ENCODE peak calls at places on chromosomes 2 and 18, in four cellular contexts. One of them, this sample, is unnamed.

GRCh38 chr2:233764264-233764663 is 4.2 kb downstream of the UGT1A1 start:
- DNase-seq in cardiac muscle cell: peak; percentile 81
- DNase-seq in PC-3: peak; percentile 65
- DNase-seq in suprapubic skin: no peak
- DNase-seq in this sample: peak; percentile 80

GRCh38 chr2:238613610-238614009 is 186.9 kb downstream of the ASB1 start:
- DNase-seq in suprapubic skin: no peak
- DNase-seq in PC-3: no peak
- DNase-seq in cardiac muscle cell: no peak
- DNase-seq in this sample: no peak

GRCh38 chr2:121858406-121858805 is 103.0 kb downstream of the TSN start:
- DNase-seq in suprapubic skin: no peak
- DNase-seq in cardiac muscle cell: no peak
- DNase-seq in PC-3: peak; percentile 15
- DNase-seq in this sample: no peak

GRCh38 chr2:112690853-112691390 is 29.9 kb upstream of the NT5DC4 start:
- DNase-seq in cardiac muscle cell: peak; percentile 70
- DNase-seq in suprapubic skin: peak; percentile 85
- DNase-seq in PC-3: peak; percentile 71
- DNase-seq in this sample: peak; percentile 44

GRCh38 chr2:48714240-48714639 is 41.3 kb downstream of the LHCGR start:
- DNase-seq in suprapubic skin: no peak
- DNase-seq in PC-3: no peak
- DNase-seq in cardiac muscle cell: peak; percentile 75
- DNase-seq in this sample: no peak

GRCh38 chr2:120988741-120989555 is 253.3 kb downstream of the GLI2 start:
- DNase-seq in cardiac muscle cell: no peak
- DNase-seq in PC-3: no peak
- DNase-seq in suprapubic skin: no peak
- DNase-seq in this sample: no peak

GRCh38 chr2:43087413-43087812 is 139.0 kb downstream of the ZFP36L2 start:
- DNase-seq in PC-3: no peak
- DNase-seq in cardiac muscle cell: no peak
- DNase-seq in suprapubic skin: no peak
- DNase-seq in this sample: no peak

GRCh38 chr2:70643715-70644114 is 90.1 kb upstream of the TGFA start:
- DNase-seq in cardiac muscle cell: peak; percentile 14
- DNase-seq in suprapubic skin: no peak
- DNase-seq in PC-3: peak; percentile 71
- DNase-seq in this sample: peak; percentile 19

GRCh38 chr2:176171331-176172006 is 14.4 kb downstream of the HOXD3 start:
- DNase-seq in cardiac muscle cell: no peak
- DNase-seq in PC-3: no peak
- DNase-seq in suprapubic skin: no peak
- DNase-seq in this sample: no peak
- H3K4me3 ChIP-seq in cardiac muscle cell: peak overlapping the region; percentile 10
- H3K4me3 ChIP-seq in PC-3: no peak overlapping the region
- H3K4me3 ChIP-seq in suprapubic skin: no peak overlapping the region
- H3K4me3 ChIP-seq in this sample: no peak overlapping the region

DNA sequence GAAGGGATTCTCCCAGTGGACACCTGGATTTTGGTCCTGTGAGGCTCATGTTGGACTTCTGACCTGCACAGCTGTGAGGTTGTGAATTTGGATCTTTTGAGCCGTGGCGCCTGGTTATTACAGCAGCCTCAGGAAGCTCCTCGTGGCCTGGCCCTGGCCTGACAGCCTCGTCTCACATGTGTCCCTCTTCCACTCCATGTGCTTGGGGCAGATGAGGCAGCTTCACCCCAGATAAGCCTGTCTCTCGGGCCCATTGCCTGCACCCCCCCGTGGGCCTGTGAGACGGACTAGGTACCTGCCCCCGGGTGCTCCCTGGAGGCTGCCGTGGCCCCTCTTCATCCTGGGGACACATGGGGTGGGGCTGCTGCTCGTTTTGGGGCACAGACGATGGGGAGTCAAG is 51.2 kb downstream of the CTDP1 start:
- DNase-seq in cardiac muscle cell: no peak
- DNase-seq in PC-3: no peak
- DNase-seq in suprapubic skin: no peak
- DNase-seq in this sample: no peak
- H3K9me3 ChIP-seq in cardiac muscle cell: no peaks in the 10 kb centered on the region
- H3K9me3 ChIP-seq in PC-3: no peaks in the 10 kb centered on the region
- H3K9me3 ChIP-seq in suprapubic skin: peaks cover 21% of the 10 kb centered on the region
- H3K9me3 ChIP-seq in this sample: no peaks in the 10 kb centered on the region

GRCh38 chr2:176172007-176172747 is 15.1 kb downstream of the HOXD3 start:
- DNase-seq in cardiac muscle cell: no peak
- DNase-seq in PC-3: no peak
- DNase-seq in suprapubic skin: no peak
- DNase-seq in this sample: no peak
- H3K27me3 ChIP-seq in cardiac muscle cell: peaks cover 100% of the 10 kb centered on the region
- H3K27me3 ChIP-seq in PC-3: no peaks in the 10 kb centered on the region
- H3K27me3 ChIP-seq in suprapubic skin: peaks cover 95% of the 10 kb centered on the region
- H3K27me3 ChIP-seq in this sample: no peaks in the 10 kb centered on the region

GRCh38 chr2:28621172-28622100 is 125.6 kb downstream of the PLB1 start:
- DNase-seq in suprapubic skin: peak; percentile 88
- DNase-seq in PC-3: peak; percentile 92
- DNase-seq in cardiac muscle cell: peak; percentile 97
- DNase-seq in this sample: peak; percentile 70

GRCh38 chr2:28619213-28620196 is 123.6 kb downstream of the PLB1 start:
- DNase-seq in PC-3: peak; percentile 49
- DNase-seq in cardiac muscle cell: no peak
- DNase-seq in suprapubic skin: no peak
- DNase-seq in this sample: no peak

GRCh38 chr2:28622101-28622499 is 126.2 kb downstream of the PLB1 start:
- DNase-seq in suprapubic skin: no peak
- DNase-seq in PC-3: no peak
- DNase-seq in cardiac muscle cell: peak; percentile 18
- DNase-seq in this sample: no peak

GRCh38 chr2:28620801-28621171 is 124.9 kb downstream of the PLB1 start:
- DNase-seq in suprapubic skin: no peak
- DNase-seq in cardiac muscle cell: no peak
- DNase-seq in PC-3: no peak
- DNase-seq in this sample: no peak

DNA sequence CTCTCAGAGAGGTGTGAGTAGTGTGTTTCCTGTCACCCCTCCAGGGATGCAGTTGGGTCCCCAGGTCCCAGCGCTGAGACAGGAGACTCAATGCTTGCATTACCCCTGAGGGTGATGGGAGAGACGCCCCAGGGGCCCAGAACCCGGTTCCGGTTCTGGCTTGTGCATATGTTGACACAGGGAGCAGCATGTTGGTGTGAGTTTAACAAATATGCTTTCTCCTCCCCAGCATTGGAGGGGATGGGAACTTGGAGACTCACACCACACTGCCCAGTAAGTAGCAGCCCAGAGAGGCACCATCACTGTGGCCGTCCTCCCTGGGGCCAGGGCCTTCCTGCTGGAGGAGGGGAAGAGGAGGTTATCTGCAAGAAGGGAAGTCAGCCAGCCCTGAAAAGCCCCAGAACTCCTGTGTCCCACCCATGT is 124.5 kb downstream of the PLB1 start:
- DNase-seq in PC-3: no peak
- DNase-seq in suprapubic skin: no peak
- DNase-seq in cardiac muscle cell: no peak
- DNase-seq in this sample: no peak
- H3K4me3 ChIP-seq in PC-3: no peak overlapping the region
- H3K4me3 ChIP-seq in suprapubic skin: no peak overlapping the region
- H3K4me3 ChIP-seq in cardiac muscle cell: no peak overlapping the region
- H3K4me3 ChIP-seq in this sample: no peak overlapping the region

This sample was measured in MG63.